ENCODE peak calls at places on chromosomes 1 and 21, in five cellular contexts. C is HCT116, U is endodermal cell, W is heart left ventricle, O is gastrocnemius medialis. E is an unnamed sample. For H3K27me3, the result is how much of the 10 kb centered on the place peaks cover.

GRCh38 chr1:230757856-230758704 is 10.9 kb downstream of the CAPN9 start:
- DNase-seq in C (no peak), U (no peak), W (no peak), O (no peak), E (no peak)

GRCh38 chr1:61056674-61057439 is 25.5 kb upstream of the NFIA start:
- DNase-seq in C (peak), U (peak), W (peak), O (no peak), E (peak)

GRCh38 chr1:87292684-87293493 is 35.8 kb upstream of the LMO4 start:
- DNase-seq in C (peak), U (peak), W (peak), O (no peak), E (no peak)

GRCh38 chr1:151098126-151098525 is 27.6 kb downstream of the GABPB2 start:
- DNase-seq in C (no peak), U (no peak), W (no peak), O (no peak), E (no peak)

GRCh38 chr1:155691992-155692528 is 3.2 kb downstream of the DAP3 start:
- DNase-seq in C (no peak), U (no peak), W (no peak), O (no peak), E (no peak)

GRCh38 chr1:169367686-169368405 is at the start of the genes BLZF1 and NME7:
- DNase-seq in C (peak), U (peak), W (peak), O (peak), E (peak)

GRCh38 chr1:9207086-9207485 is 27.5 kb upstream of the H6PD start:
- DNase-seq in C (no peak), U (no peak), W (no peak), O (no peak), E (no peak)

GRCh38 chr1:7808253-7808844 is 24.3 kb downstream of the PER3 start:
- DNase-seq in C (peak), U (no peak), W (no peak), O (no peak), E (no peak)

GRCh38 chr1:15723631-15724246 is 12.3 kb upstream of the SLC25A34 start:
- DNase-seq in C (no peak), U (no peak), W (no peak), O (no peak), E (no peak)

GRCh38 chr1:215529571-215529970 is 37.5 kb upstream of the KCTD3 start:
- DNase-seq in C (no peak), U (no peak), W (no peak), O (no peak), E (no peak)

GRCh38 chr1:41791667-41792484 is 126.8 kb downstream of the HIVEP3 start:
- DNase-seq in C (no peak), U (no peak), W (no peak), O (no peak), E (no peak)

GRCh38 chr1:37036667-37037053 is 2.3 kb upstream of the GRIK3 start:
- DNase-seq in C (no peak), U (peak), W (no peak), O (no peak), E (no peak)
- H3K27me3 ChIP-seq in C (under half), U (half or more), W (half or more), O (half or more), E (under half)

GRCh38 chr1:162360237-162360873 is 16.3 kb downstream of the SPATA46 start:
- DNase-seq in C (no peak), U (no peak), W (no peak), O (no peak), E (no peak)

GRCh38 chr1:162360874-162361260 is 15.8 kb downstream of the SPATA46 start:
- DNase-seq in C (no peak), U (no peak), W (no peak), O (no peak), E (no peak)

GRCh38 chr1:162357681-162358266 is 18.9 kb downstream of the SPATA46 start:
- DNase-seq in C (peak), U (peak), W (no peak), O (no peak), E (no peak)

GRCh38 chr1:162359523-162360236 is 17.0 kb downstream of the SPATA46 start:
- DNase-seq in C (no peak), U (no peak), W (no peak), O (no peak), E (no peak)

DNA sequence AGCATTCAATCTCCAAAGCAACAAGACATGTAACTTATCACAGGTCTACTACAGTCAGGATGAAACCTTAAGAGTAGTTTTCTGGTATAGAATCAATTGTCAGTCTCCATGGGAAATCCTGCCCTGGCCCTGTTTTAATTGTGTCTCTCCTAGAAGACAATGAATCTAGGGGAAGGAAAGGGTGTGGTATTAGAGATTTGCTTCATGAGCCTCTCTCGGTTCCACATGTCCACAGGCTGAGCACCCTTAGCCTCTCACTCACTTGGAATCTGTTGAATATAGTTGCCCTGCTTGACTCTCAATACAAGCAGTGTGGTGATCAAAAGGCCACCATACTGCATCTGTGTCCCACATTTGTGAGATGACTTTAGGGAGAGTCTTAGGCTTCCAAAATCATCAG is 17.7 kb downstream of the SPATA46 start:
- DNase-seq in C (no peak), U (no peak), W (no peak), O (no peak), E (no peak)
- H3K27me3 ChIP-seq in C (under half), U (under half), W (under half), O (under half), E (under half)

GRCh38 chr21:29084372-29084771 is 10.9 kb upstream of the CCT8 start:
- DNase-seq in C (no peak), U (no peak), W (no peak), O (no peak), E (no peak)

GRCh38 chr21:29085106-29085752 is 11.8 kb upstream of the CCT8 start:
- DNase-seq in C (no peak), U (no peak), W (no peak), O (no peak), E (no peak)

GRCh38 chr21:29080454-29080930 is 7.0 kb upstream of the CCT8 start:
- DNase-seq in C (no peak), U (no peak), W (no peak), O (no peak), E (no peak)

GRCh38 chr21:29082416-29082815 is 9.0 kb upstream of the CCT8 start:
- DNase-seq in C (no peak), U (peak), W (no peak), O (no peak), E (no peak)

DNA sequence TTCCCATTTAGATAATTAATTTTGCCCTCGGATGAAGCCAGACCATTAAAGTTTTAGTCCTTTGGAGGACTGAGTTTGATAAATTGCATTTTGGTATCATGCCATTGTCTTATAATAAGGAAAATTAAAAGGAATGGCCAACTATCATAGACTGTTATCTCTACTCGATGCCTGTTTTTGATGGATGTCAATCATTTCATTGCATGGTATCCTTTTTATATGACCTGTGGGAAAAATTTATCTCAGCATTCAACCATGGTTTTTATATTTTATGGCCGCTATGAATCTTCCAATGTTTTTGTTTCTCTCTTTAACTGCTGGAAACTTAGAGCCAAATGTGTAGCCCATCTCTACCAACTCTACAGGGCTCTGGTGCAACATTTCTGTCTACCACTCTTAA is 9.9 kb upstream of the CCT8 start:
- DNase-seq in C (no peak), U (no peak), W (no peak), O (no peak), E (no peak)
- H3K27me3 ChIP-seq in C (under half), U (under half), W (under half), O (under half), E (under half)

DNA sequence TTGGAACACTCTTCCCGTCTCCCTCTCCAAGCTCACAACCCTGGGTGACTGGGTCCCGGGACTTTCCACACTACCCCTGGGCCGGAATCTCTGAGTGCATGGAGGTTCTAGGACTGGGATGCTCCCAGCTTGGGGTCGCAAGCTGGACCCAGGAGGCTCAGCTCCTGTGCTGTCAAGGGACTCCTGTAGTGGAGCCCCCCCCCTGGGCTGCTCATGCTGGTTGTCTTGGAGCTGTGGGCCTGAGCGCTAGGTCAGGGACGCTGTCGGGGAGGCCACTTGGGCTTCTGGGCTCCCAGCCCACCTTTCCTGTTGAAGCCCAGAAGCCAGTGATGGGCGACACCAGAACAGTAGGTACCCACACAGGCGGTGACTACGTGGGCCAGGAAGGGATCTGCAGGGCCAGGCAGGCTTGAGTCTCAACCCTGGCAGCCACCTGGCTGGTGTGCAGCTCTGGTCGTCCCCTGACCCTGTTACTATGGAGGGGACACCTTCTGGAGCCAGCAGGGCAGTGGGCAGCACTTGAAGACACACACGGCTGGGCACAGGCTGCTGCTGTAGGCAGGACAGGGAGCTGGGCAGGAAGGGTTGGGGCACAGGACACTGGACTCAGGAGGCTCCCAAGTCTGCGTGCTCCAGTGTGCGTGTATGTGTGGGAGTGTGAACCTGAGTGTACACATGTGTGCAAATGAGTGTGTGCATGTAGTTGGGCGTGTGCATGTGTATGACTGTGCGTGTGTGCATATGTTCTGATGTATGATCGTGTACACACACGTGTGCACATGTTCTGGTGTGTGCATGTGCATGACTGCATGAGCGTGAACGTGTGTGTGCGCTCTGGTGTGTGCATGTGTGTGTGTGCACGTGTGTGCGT is 3.0 kb downstream of the MMEL1 start:
- DNase-seq in C (no peak), U (peak), W (no peak), O (no peak), E (no peak)
- H3K27me3 ChIP-seq in C (under half), U (under half), W (half or more), O (under half), E (under half)

DNA sequence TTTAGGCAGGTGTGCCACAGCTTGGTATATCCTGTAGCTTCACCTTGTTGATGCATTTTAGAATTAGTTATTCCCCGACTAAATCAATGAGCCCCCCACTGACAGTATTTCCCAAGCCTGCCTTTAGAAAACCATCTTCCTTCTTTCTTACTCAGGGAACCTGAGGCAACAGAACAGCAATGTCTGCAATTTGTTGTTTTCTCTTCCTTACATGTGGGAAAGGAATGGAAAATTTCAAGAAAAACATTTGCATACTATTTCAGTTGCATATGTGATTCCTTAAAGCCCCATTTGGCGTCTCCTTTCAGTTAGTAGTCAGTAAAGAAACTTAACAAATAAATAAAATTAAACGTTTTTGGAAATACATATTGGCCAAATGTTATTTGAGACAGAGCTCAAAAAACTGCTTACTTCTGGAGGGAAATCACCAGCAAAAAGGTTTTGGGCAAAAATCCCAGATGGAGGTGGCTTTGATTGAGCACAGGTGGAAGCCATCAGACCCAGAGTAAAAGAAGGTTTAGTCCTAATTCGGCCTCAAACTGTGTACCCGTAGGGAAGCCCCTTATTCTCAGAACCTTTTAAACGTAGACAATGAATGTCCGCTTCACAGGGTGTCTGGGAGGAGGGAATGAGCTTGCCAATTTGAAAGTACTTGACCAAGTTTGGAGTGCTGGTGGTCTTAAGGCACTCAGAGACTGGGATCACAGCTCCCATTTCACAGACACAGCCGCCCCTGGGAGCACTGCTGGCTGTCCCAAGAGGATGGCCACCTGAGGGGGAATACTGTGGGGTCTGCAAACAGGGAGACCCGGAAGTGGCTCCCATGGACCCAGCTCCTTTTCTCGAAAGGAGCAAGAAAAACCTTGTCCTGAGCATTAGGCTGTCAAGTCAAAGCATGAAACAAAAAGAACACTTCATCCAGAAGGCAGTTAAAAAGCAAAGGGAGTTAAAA is 9.4 kb downstream of the LHX4 start:
- DNase-seq in C (no peak), U (peak), W (no peak), O (no peak), E (no peak)
- H3K27me3 ChIP-seq in C (under half), U (half or more), W (half or more), O (half or more), E (under half)

DNA sequence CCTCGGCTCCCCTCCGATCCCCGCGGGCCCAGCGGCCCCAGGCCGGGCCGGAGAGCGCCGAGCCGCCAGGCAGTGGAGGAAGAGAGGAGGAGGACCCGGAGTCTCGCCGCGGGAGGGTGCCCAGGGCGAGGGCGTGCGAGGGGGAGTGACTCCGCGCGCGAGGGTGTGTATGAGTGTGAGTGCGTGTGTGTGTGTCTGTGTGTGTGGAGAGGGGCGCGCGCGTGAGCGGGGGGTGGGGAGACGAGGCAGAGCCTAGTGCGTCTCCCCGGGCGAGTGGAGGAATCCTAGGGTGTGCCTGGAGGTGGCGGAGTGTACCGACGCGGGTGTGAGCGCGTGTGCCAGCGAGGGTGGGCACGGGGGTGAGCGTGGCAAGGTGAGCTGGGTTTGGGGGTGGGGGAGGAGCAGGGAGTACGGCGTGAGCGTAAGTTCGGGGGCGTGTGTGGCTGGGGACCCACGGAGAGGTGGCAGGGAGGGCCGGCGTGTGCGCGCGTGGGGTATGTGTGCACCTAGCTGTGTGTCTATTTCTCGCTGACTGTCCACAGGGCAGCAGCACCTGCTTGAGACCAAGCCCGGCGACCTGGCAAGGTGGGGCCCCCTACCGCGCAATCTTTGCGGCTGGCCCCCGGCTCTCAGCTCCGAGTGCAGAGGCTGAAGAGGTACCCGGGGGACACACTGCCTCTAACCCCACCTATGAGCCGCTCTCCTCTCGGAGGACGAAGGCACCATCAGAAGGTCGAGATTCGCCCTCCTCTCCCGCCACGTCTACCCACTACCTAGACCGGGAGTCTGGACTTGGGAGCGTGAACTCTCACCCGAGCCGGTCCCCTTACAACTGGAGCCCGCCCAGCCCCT is 784 bp upstream of the KCND3 start:
- DNase-seq in C (no peak), U (peak), W (peak), O (peak), E (peak)
- H3K27me3 ChIP-seq in C (under half), U (half or more), W (under half), O (under half), E (under half)

DNA sequence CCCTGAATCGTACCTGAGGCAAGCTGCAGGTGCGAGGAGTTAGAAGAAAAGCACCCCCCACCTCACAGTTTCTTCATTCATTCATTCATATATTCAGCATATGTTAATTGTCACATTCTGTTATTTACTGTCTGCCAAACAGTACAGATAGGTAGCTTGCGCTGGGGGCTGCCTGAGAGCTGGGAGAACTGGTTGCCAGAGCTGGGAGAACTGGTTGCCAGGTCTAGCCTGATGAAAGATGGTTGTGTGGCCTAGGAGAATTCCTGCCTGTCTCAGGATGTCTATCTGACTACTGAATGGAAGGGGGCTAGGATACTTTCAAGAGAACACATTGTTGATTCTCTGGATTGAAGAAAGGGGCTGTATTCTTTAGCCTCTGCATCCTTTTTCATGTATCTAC is 225.9 kb upstream of the POU3F1 start:
- DNase-seq in C (no peak), U (no peak), W (no peak), O (no peak), E (no peak)
- H3K27me3 ChIP-seq in C (under half), U (under half), W (under half), O (under half), E (under half)

GRCh38 chr21:33033961-33034413 is 8.3 kb downstream of the OLIG2 start:
- DNase-seq in C (no peak), U (no peak), W (no peak), O (no peak), E (no peak)
- H3K27me3 ChIP-seq in C (under half), U (half or more), W (half or more), O (under half), E (under half)

GRCh38 chr1:228062812-228063211 is 19.7 kb upstream of the ARF1 start:
- DNase-seq in C (no peak), U (peak), W (no peak), O (no peak), E (peak)

GRCh38 chr1:228060458-228061190 is 21.9 kb upstream of the ARF1 start:
- DNase-seq in C (no peak), U (peak), W (peak), O (no peak), E (peak)

GRCh38 chr1:228063251-228064191 is 19.0 kb upstream of the ARF1 start:
- DNase-seq in C (no peak), U (no peak), W (no peak), O (no peak), E (peak)

GRCh38 chr1:228061411-228062084 is 21.0 kb upstream of the ARF1 start:
- DNase-seq in C (no peak), U (no peak), W (peak), O (no peak), E (no peak)

DNA sequence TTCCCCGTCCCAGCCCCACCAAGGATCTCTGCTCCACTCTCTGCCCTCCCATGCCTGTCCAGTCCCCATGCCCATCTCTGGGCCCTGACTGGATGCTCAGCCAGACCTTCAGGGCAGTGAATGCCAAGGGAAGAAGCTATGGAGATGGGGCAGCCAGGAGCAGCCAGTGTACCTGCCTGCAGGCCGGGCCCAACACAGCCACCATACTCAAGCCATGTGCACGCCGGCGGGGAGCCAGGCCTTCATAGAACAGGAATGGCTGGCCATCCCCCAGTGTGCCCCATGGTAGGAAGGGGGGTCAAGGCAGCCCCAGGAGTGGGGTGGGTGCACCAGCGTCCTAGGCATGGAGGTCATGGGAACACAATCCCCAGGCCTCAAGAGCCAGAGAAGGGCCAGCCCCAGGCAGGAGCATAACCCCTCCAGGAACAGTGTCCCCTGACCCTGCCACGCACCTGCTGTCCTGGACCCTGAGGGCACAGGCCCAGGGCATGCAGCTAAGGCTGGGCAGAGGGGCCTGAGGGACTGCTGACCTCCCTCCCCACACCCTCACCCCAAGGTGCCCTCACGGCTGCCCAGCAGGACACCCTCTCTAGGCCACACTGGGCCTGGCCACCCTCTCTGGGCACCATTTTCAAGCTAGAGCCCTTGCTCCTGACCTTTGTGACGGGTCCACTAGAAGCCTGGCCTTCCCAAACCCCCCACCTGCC is 20.3 kb upstream of the ARF1 start:
- DNase-seq in C (no peak), U (no peak), W (peak), O (no peak), E (no peak)
- H3K27me3 ChIP-seq in C (under half), U (under half), W (half or more), O (half or more), E (half or more)

E was measured in psoas muscle.